ENCODE peak calls at places on chromosomes 3 and 15, in eight cellular contexts. A is sigmoid colon, I is H1, T is upper lobe of left lung, X is uterus, V is ovary, R is stomach, W is thyroid gland. Z is an unnamed sample.

GRCh38 chr15:33211409-33211808 is 16.9 kb upstream of the FMN1 start:
- DNase-seq in R (peak; percentile 40), W (peak; percentile 26), V (no peak), T (no peak), I (no peak), X (no peak), A (peak; percentile 68), Z (no peak)

GRCh38 chr3:150022406-150023238 is 51.9 kb upstream of the PFN2 start:
- DNase-seq in R (no peak), X (no peak), W (no peak), A (no peak), T (no peak), V (no peak), I (no peak), Z (no peak)

GRCh38 chr15:44489464-44489863 is 47.5 kb upstream of the EIF3J start:
- DNase-seq in R (no peak), V (no peak), W (no peak), I (no peak), T (no peak), A (no peak), X (no peak), Z (no peak)

GRCh38 chr3:142498397-142499180 is 50.8 kb upstream of the XRN1 start:
- DNase-seq in A (no peak), W (no peak), T (no peak), I (no peak), R (no peak), X (no peak), V (no peak), Z (no peak)

GRCh38 chr3:151037746-151038145 is 47.7 kb upstream of the MED12L start:
- DNase-seq in T (no peak), W (no peak), V (peak; percentile 72), A (peak; percentile 62), X (peak; percentile 49), R (no peak), I (no peak), Z (no peak)

GRCh38 chr15:67839358-67839928 is 402 bp downstream of the RNU6-1 start:
- DNase-seq in V (no peak), R (no peak), T (no peak), X (no peak), W (no peak), I (no peak), A (peak; percentile 60), Z (peak; percentile 73)

GRCh38 chr3:128382221-128382807 is 84.4 kb downstream of the DNAJB8 start:
- DNase-seq in I (no peak), X (peak; percentile 57), R (peak; percentile 77), W (peak; percentile 79), V (no peak), T (no peak), A (peak; percentile 84), Z (no peak)

GRCh38 chr15:41487802-41488201 is 5.9 kb upstream of the ITPKA start:
- DNase-seq in R (no peak), I (no peak), T (no peak), A (no peak), V (no peak), W (no peak), X (no peak), Z (no peak)

GRCh38 chr3:12159227-12159601 is 502 bp upstream of the TIMP4 start:
- DNase-seq in I (no peak), A (no peak), X (no peak), V (no peak), W (no peak), T (no peak), R (no peak), Z (no peak)

GRCh38 chr3:4417449-4417848 is 49.6 kb downstream of the SUMF1 start:
- DNase-seq in I (no peak), X (no peak), V (no peak), A (no peak), T (no peak), R (no peak), W (no peak), Z (no peak)

GRCh38 chr3:64354221-64354620 is 129.0 kb upstream of the PRICKLE2 start:
- DNase-seq in A (no peak), X (no peak), V (no peak), I (no peak), W (no peak), R (no peak), T (no peak), Z (no peak)

GRCh38 chr3:177135841-177136492 is 61.3 kb downstream of the TBL1XR1 start:
- DNase-seq in T (no peak), A (no peak), W (no peak), R (no peak), V (no peak), X (no peak), I (no peak), Z (no peak)

GRCh38 chr3:172177046-172177445 is 137.7 kb downstream of the FNDC3B start:
- DNase-seq in R (no peak), I (no peak), W (no peak), A (no peak), T (no peak), V (no peak), X (no peak), Z (no peak)

GRCh38 chr3:4996223-4996765 is 17.1 kb downstream of the BHLHE40 start:
- DNase-seq in I (peak; percentile 38), T (peak; percentile 10), V (no peak), W (no peak), A (peak; percentile 11), R (no peak), X (no peak), Z (no peak)

GRCh38 chr15:100201376-100202280 is 140.1 kb downstream of the ADAMTS17 start:
- DNase-seq in W (no peak), R (no peak), V (no peak), I (peak; percentile 37), X (no peak), T (no peak), A (no peak), Z (peak; percentile 74)

GRCh38 chr3:169147246-169148008 is 516.1 kb downstream of the MECOM start:
- DNase-seq in T (peak; percentile 44), I (peak; percentile 76), A (peak; percentile 63), X (no peak), W (peak; percentile 12), R (peak; percentile 52), V (no peak), Z (peak; percentile 74)

GRCh38 chr15:90595760-90596155 is 66.0 kb downstream of the CRTC3 start:
- DNase-seq in W (no peak), I (no peak), X (no peak), R (no peak), T (no peak), A (no peak), V (no peak), Z (peak; percentile 79)

GRCh38 chr3:10386121-10386520 is 65.2 kb upstream of the SEC13 start:
- DNase-seq in T (no peak), X (no peak), A (no peak), V (no peak), R (no peak), W (no peak), I (no peak), Z (peak; percentile 41)

GRCh38 chr3:24318668-24319287 is 175.9 kb downstream of the THRB start:
- DNase-seq in T (no peak), X (no peak), I (no peak), W (no peak), R (no peak), A (no peak), V (no peak), Z (no peak)

GRCh38 chr3:127175272-127175671 is 17.7 kb upstream of the PRR23E start:
- DNase-seq in A (no peak), R (no peak), T (no peak), X (no peak), W (no peak), I (no peak), V (no peak), Z (no peak)

GRCh38 chr15:59685737-59686297 is 3.3 kb downstream of the BNIP2 start:
- DNase-seq in X (no peak), V (no peak), W (no peak), A (no peak), R (no peak), T (no peak), I (no peak), Z (no peak)
- H3K4me3 ChIP-seq in X (no peak overlapping the region), V (no peak overlapping the region), W (no peak overlapping the region), A (no peak overlapping the region), R (no peak overlapping the region), T (no peak overlapping the region), I (no peak overlapping the region), Z (peak overlapping the region; percentile 91)

DNA sequence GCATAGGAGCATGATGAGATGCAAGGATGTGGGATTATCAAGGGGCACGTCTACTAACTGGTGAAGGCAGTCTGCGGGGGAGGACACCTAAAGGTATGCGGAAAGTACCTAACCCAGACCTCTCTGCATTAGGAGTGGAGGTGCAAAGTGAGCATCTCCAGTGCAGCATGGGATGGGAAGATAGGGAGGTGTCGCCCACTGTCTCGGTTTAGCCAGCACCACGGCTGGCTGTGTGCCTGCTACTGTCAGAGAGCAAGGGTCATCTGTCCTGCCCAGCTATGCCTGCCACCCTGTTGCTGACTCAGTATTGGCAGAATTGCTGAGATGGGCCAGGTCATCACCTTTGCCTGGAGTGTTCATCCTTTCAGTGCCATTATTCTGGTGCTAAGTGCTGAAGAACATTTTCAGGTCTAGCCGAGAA is 40.1 kb downstream of the OXNAD1 start:
- DNase-seq in T (no peak), X (no peak), A (no peak), R (no peak), W (no peak), V (no peak), I (no peak), Z (no peak)
- H3K27ac ChIP-seq in T (no peak overlapping the region), X (no peak overlapping the region), A (no peak overlapping the region), R (no peak overlapping the region), W (no peak overlapping the region), V (no peak overlapping the region), I (no peak overlapping the region), Z (peak overlapping the region; percentile 26)

DNA sequence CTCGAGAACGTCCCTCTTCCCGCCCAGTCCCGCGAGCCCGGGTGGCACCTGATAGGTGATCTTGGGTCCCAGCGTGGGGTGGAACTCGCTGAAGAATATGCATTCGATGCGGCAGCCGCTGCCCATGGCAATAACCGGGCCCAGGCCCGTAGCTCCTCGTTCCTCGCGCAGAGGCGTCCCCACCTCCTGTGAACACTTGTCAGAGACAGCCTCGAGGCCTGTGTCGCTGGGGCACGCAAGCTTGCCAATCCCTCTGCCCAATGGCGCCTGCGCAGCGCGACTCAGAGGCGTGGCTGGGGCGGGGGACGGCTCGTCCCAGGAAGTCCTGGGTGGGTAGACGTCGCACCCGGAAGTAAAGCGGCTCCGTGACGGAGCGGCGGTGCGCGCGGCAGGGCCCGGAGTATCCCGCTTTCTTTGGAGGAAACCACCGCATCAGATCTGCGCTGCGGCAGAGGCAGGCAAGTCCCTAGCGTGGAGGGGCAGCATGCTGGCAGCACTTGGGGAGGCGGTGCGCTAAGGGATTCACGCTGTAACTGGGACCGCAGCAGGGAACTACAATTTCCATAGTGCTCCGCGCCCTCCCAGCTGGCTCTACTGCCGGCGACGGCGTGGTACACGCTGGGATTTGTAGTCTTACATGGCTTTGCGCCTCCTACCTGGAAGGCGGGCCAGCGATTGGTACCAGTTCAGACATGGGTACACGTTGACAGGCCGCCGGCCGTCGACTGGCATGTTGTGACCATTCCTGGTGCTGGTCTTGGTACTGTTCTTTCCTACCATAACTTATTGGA is at the start of the genes CYB561D2 and NPRL2:
- DNase-seq in X (peak; percentile 96), I (peak; percentile 93), V (peak; percentile 94), R (peak; percentile 98), T (peak; percentile 98), A (peak; percentile 98), W (peak; percentile 98), Z (peak; percentile 100)
- TF ChIP-seq POLR2A in X (peak; percentile 71), I (no peak), V (peak; percentile 65), R (peak; percentile 65), T (no peak), A (peak; percentile 10), W (peak; percentile 91), Z (peak; percentile 87)

GRCh38 chr15:88225484-88225883 is 31.1 kb downstream of the NTRK3 start:
- DNase-seq in T (no peak), R (no peak), I (no peak), X (no peak), A (no peak), W (no peak), V (no peak), Z (no peak)
- H3K4me3 ChIP-seq in T (no peak overlapping the region), R (no peak overlapping the region), I (no peak overlapping the region), X (no peak overlapping the region), A (no peak overlapping the region), W (no peak overlapping the region), V (no peak overlapping the region), Z (no peak overlapping the region)